ENCODE peak calls at places on chromosomes 6 and 20, in seven cellular contexts. W, L, D, N, Y, K and J are unnamed samples.

GRCh38 chr20:3315110-3315509 is 76.1 kb upstream of the SLC4A11 start:
- DNase-seq in L (no peak), N (no peak), Y (no peak), W (no peak), K (no peak), D (peak), J (no peak)

GRCh38 chr6:42153921-42154320 is 11.5 kb upstream of the C6orf132 start:
- DNase-seq in Y (no peak), K (no peak), D (no peak), W (no peak), N (no peak), L (no peak), J (no peak)

GRCh38 chr6:118788702-118789101 is 105.2 kb upstream of the ASF1A start:
- DNase-seq in Y (no peak), D (no peak), K (no peak), N (no peak), W (no peak), L (no peak), J (no peak)

GRCh38 chr20:61896058-61896961 is 169.4 kb downstream of the TAF4 start:
- DNase-seq in N (peak), W (no peak), L (peak), D (peak), Y (peak), K (no peak), J (peak)

GRCh38 chr20:48722002-48722731 is 105.6 kb downstream of the PREX1 start:
- DNase-seq in N (peak), K (no peak), L (no peak), Y (no peak), W (no peak), D (peak), J (no peak)

GRCh38 chr6:13302751-13303667 is 25.3 kb downstream of the TBC1D7 start:
- DNase-seq in K (peak), D (peak), Y (no peak), N (peak), L (peak), W (peak), J (peak)

GRCh38 chr6:8830794-8831193 is 395.4 kb upstream of the SLC35B3 start:
- DNase-seq in N (no peak), Y (no peak), D (no peak), W (no peak), L (no peak), K (no peak), J (no peak)

GRCh38 chr6:37783831-37784584 is 35.5 kb upstream of the ZFAND3 start:
- DNase-seq in W (peak), D (peak), L (no peak), K (no peak), N (peak), Y (peak), J (peak)

GRCh38 chr6:34065470-34066283 is 80.2 kb downstream of the GRM4 start:
- DNase-seq in L (no peak), Y (no peak), K (no peak), W (no peak), D (no peak), N (no peak), J (peak)

GRCh38 chr20:46351357-46352058 is 43.2 kb upstream of the CDH22 start:
- DNase-seq in Y (no peak), D (no peak), N (no peak), K (no peak), L (no peak), W (no peak), J (peak)

GRCh38 chr6:116059713-116060571 is 749 bp downstream of the FRK start:
- DNase-seq in N (peak), K (no peak), D (no peak), Y (no peak), L (peak), W (no peak), J (no peak)